ENCODE peak calls at places on chromosomes 5 and 9, in four cellular contexts. S, B, K and F are unnamed samples.

GRCh38 chr9:126499005-126499910 is 114.5 kb upstream of the LMX1B start:
- DNase-seq in K (peak; percentile 64), S (peak; percentile 51), B (no peak), F (no peak)

GRCh38 chr9:8733096-8733954 is 933.7 kb upstream of the DMAC1 start:
- DNase-seq in S (no peak), K (peak; percentile 29), B (no peak), F (no peak)

GRCh38 chr9:134656334-134657034 is 14.9 kb downstream of the COL5A1 start:
- DNase-seq in S (peak; percentile 71), K (no peak), B (no peak), F (no peak)

GRCh38 chr9:108296056-108296455 is 559.7 kb downstream of the ACTL7B start:
- DNase-seq in S (no peak), B (no peak), K (no peak), F (peak; percentile 33)

GRCh38 chr5:10124287-10124686 is 125.4 kb downstream of the ATPSCKMT start:
- DNase-seq in K (no peak), B (no peak), S (no peak), F (no peak)

GRCh38 chr9:15295761-15296405 is 11.1 kb downstream of the TTC39B start:
- DNase-seq in S (no peak), K (no peak), B (no peak), F (peak; percentile 66)

GRCh38 chr5:168364151-168364661 is 72.8 kb downstream of the WWC1 start:
- DNase-seq in B (no peak), K (no peak), S (no peak), F (no peak)

GRCh38 chr5:119022017-119022745 is 33.8 kb upstream of the DTWD2 start:
- DNase-seq in K (no peak), B (no peak), S (peak; percentile 55), F (no peak)

GRCh38 chr5:133904641-133905040 is 63.8 kb downstream of the C5orf15 start:
- DNase-seq in S (no peak), B (no peak), K (no peak), F (no peak)

GRCh38 chr9:25353783-25354182 is 324.5 kb downstream of the TUSC1 start:
- DNase-seq in K (no peak), S (no peak), B (no peak), F (no peak)

GRCh38 chr5:57470339-57470738 is 12.3 kb downstream of the ACTBL2 start:
- DNase-seq in B (no peak), S (no peak), K (no peak), F (no peak)

GRCh38 chr5:179920175-179920574 is 12.5 kb upstream of the TBC1D9B start:
- DNase-seq in B (no peak), K (no peak), S (no peak), F (no peak)

GRCh38 chr9:93620041-93620506 is 43.7 kb downstream of the PHF2 start:
- DNase-seq in S (no peak), B (peak; percentile 67), K (no peak), F (no peak)

GRCh38 chr5:122076669-122077450 is 1.2 kb downstream of the LOX start:
- DNase-seq in K (peak; percentile 86), B (peak; percentile 83), S (peak; percentile 73), F (no peak)

GRCh38 chr9:127734747-127735529 is at the start of gene TOR2A:
- DNase-seq in B (peak; percentile 99), S (peak; percentile 97), K (peak; percentile 100), F (peak; percentile 46)

GRCh38 chr5:63961598-63962161 is 565 bp downstream of the HTR1A start:
- DNase-seq in S (no peak), B (no peak), K (peak; percentile 35), F (no peak)

GRCh38 chr5:124669956-124670671 is 76.3 kb downstream of the ZNF608 start:
- DNase-seq in K (no peak), S (no peak), B (no peak), F (no peak)

GRCh38 chr9:125992557-125992956 is 245.4 kb downstream of the PBX3 start:
- DNase-seq in K (no peak), B (no peak), S (no peak), F (no peak)

GRCh38 chr5:69001605-69002004 is 92.2 kb upstream of the SLC30A5 start:
- DNase-seq in S (no peak), K (no peak), B (no peak), F (no peak)

GRCh38 chr9:38682713-38683112 is 37.2 kb downstream of the FAM240B start:
- DNase-seq in B (no peak), K (no peak), S (peak; percentile 88), F (peak; percentile 88)

GRCh38 chr9:124716795-124717194 is 54.3 kb downstream of the NR6A1 start:
- DNase-seq in B (no peak), K (no peak), S (no peak), F (no peak)

GRCh38 chr5:170327802-170328201 is 30.2 kb upstream of the LCP2 start:
- DNase-seq in B (no peak), K (no peak), S (no peak), F (no peak)

GRCh38 chr9:12775373-12775962 is 648 bp downstream of the LURAP1L start:
- DNase-seq in K (peak; percentile 14), S (no peak), B (no peak), F (no peak)

GRCh38 chr5:33793836-33794549 is 97.8 kb downstream of the ADAMTS12 start:
- DNase-seq in K (no peak), B (no peak), S (no peak), F (no peak)

DNA sequence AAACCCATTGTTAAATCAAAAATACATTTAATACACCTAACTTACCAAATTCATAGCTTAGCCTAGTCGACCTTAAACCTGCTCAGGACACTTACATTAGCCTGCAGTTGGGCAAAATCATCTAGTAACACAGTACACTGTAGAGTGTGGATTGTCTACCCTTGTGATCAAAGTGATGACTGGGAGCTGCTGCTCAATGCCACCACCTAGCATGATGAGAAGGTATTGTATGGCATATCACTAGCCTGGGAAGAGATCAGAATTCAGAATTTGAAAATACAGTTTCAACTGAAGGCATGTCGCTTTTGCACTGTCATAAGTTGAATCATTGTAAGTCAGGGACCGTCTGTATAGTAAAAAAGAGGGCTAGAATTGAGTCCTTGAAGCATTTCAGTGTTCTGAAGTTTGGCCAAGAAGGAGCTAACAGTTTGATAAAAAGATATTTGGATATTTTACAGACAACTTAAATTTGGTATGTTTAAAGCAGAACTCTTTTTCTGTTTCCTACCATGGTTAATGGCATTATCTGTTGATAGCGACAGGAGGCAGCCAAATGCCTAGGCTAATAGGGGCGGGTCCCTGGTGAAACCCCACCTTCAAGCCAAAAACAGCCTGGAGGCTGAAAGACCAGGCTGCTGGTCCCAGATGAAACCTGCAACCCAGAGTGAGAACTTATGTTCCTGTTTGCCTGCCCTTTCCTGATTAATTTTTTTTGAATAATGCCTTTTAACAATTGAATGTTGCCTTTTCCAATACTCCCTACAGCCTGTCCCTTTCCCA is 23.0 kb downstream of the SMIM15 start:
- DNase-seq in B (no peak), S (peak; percentile 28), K (no peak), F (no peak)
- TF ChIP-seq CTCF in B (peak; percentile 17), S (peak; percentile 27), K (no peak), F (peak; percentile 50)

GRCh38 chr5:17620627-17621026 is 10.4 kb downstream of the TAF11L12 start:
- DNase-seq in K (no peak), B (no peak), S (no peak), F (no peak)
- TF ChIP-seq CTCF in K (peak; percentile 61), B (peak; percentile 51), S (peak; percentile 9), F (no peak)

GRCh38 chr5:76427481-76428140 is 24.5 kb downstream of the IQGAP2 start:
- DNase-seq in S (no peak), B (no peak), K (no peak), F (no peak)
- TF ChIP-seq CTCF in S (no peak), B (no peak), K (no peak), F (no peak)

DNA sequence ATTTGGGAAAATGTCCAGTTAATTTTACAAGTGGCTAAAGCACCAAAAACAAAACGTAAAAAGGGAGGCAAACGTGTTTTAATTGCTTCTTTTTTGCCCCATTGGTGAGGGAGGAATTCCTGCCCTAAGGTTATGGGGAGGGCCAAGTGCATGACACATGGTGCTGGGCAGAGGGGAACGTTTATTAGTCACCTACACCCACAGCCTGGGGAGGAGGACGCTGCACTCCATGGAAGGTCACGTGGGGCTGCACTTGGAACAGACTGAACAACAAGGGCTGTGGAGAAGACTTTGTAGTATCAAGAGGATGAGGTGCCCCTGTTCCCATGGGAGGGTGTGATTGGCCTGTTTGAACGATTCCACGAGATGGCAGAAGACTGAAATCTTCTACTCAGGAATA is 13.7 kb upstream of the ADAMTS16 start:
- DNase-seq in B (no peak), K (no peak), S (peak; percentile 69), F (peak; percentile 66)
- TF ChIP-seq CTCF in B (no peak), K (no peak), S (no peak), F (no peak)

DNA sequence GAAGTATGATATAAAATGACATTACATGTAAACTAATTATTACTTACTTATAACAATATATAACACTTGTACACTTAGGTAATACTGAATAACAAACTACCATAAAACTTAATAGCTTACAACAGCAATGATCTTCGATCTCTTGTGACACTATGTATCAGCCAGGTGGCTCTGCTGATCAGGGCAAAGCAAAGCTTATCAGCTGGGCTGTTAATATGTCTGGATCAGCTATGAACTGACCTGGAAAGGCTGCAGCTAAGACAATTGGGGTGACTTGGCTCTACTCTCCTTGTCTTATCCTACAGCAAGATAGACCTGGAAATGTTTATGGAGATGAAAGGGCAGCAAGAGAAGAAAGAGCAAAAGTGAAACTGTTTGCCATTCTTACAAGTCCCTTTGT is 511.3 kb downstream of the TLR4 start:
- DNase-seq in B (no peak), S (no peak), K (no peak), F (no peak)
- TF ChIP-seq CTCF in B (no peak), S (no peak), K (no peak), F (peak; percentile 33)

DNA sequence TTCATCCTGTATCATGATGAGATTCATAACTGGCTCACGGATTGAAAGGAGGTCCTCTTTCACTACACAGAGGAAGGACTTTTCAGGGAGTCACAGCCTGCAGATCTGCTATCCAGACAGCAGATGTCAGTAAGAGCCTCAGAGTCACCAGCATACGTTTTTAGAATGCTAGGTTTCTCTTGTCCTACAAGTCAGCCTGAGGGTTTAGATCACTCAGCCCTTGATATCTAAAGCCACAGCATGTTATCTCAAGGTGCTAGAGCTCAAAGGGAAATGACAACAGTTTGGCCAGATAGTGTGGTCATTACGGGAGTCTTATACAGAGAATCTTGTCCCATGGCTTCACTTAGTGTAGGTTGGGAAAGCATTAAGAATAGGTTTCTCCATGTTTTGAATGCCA is 30.9 kb upstream of the SLC46A2 start:
- DNase-seq in K (peak; percentile 23), B (no peak), S (peak; percentile 55), F (no peak)
- TF ChIP-seq CTCF in K (no peak), B (peak; percentile 65), S (peak; percentile 33), F (peak; percentile 80)